ENCODE peak calls at places on chromosomes 2 and 18, in four cellular contexts. F is cardiac fibroblast, D is fibroblast of mammary gland, X is fibroblast of lung. R is an unnamed sample.

GRCh38 chr2:216551234-216551633 is 52.6 kb downstream of the RPL37A start:
- DNase-seq in F (peak; percentile 51), D (peak; percentile 50), X (peak; percentile 87), R (peak; percentile 69)

GRCh38 chr2:150459281-150459680 is 28.2 kb downstream of the RND3 start:
- DNase-seq in F (no peak), D (peak; percentile 48), X (peak; percentile 69), R (no peak)

GRCh38 chr2:37982147-37982582 is 57.1 kb downstream of the RMDN2 start:
- DNase-seq in F (peak; percentile 86), D (peak; percentile 79), X (peak; percentile 81), R (peak; percentile 49)

GRCh38 chr2:43400508-43400907 is 174.1 kb upstream of the ZFP36L2 start:
- DNase-seq in F (no peak), D (peak; percentile 40), X (peak; percentile 40), R (no peak)

GRCh38 chr2:196208915-196209314 is 37.5 kb upstream of the STK17B start:
- DNase-seq in F (no peak), D (no peak), X (no peak), R (peak; percentile 52)

GRCh38 chr2:182248362-182248761 is 178.5 kb downstream of the PDE1A start:
- DNase-seq in F (peak; percentile 43), D (peak; percentile 14), X (no peak), R (no peak)

GRCh38 chr2:174325932-174326879 is 8.5 kb upstream of the SP9 start:
- DNase-seq in F (no peak), D (peak; percentile 58), X (peak; percentile 52), R (no peak)

GRCh38 chr2:187001248-187001647 is 152.3 kb upstream of the ZSWIM2 start:
- DNase-seq in F (no peak), D (no peak), X (no peak), R (no peak)

GRCh38 chr2:109052922-109053321 is 63.9 kb upstream of the EDAR start:
- DNase-seq in F (no peak), D (no peak), X (no peak), R (no peak)
- TF ChIP-seq CTCF in F (no peak), D (no peak), X (no peak), R (no peak)

GRCh38 chr18:37395631-37396030 is 170.0 kb downstream of the CELF4 start:
- DNase-seq in F (no peak), D (no peak), X (no peak), R (no peak)
- H3K4me3 ChIP-seq in F (no peak overlapping the region), D (no peak overlapping the region), X (no peak overlapping the region), R (no peak overlapping the region)

DNA sequence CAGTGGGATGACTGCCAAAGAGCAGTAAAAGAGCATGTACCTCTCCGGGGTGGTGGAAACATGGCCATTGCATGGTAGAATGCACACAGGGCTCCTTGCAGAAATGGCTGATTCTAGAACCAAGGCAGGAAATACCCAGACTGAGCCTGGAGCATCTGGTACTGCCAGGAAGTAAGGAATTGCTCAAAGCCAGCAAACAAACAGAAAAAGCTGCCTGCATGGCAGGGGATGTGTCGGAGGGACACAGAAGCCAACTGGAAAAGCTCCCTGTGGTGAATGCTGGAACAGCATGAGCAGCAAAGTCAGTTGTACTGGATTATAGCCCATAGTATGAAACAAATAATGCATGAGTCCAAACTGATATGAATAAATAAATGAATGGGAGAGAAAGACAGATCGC is 78.0 kb upstream of the NFATC1 start:
- DNase-seq in F (no peak), D (no peak), X (no peak), R (no peak)
- TF ChIP-seq CTCF in F (no peak), D (peak; percentile 2), X (no peak), R (no peak)

GRCh38 chr2:77566582-77566981 is 44.4 kb upstream of the LRRTM4 start:
- DNase-seq in F (no peak), D (no peak), X (no peak), R (peak; percentile 1)
- H3K4me3 ChIP-seq in F (no peak overlapping the region), D (no peak overlapping the region), X (no peak overlapping the region), R (no peak overlapping the region)

GRCh38 chr2:200795044-200795443 is 16.7 kb upstream of the BZW1 start:
- DNase-seq in F (peak; percentile 55), D (peak; percentile 73), X (peak; percentile 66), R (peak; percentile 33)
- TF ChIP-seq CTCF in F (no peak), D (no peak), X (no peak), R (no peak)

GRCh38 chr2:73063472-73063871 is 8.0 kb downstream of the SFXN5 start:
- DNase-seq in F (no peak), D (no peak), X (no peak), R (no peak)

GRCh38 chr2:73069041-73069854 is 2.3 kb downstream of the SFXN5 start:
- DNase-seq in F (no peak), D (no peak), X (no peak), R (no peak)

GRCh38 chr2:73068147-73068546 is 3.4 kb downstream of the SFXN5 start:
- DNase-seq in F (no peak), D (no peak), X (no peak), R (peak; percentile 85)

GRCh38 chr2:73067043-73067442 is 4.5 kb downstream of the SFXN5 start:
- DNase-seq in F (no peak), D (no peak), X (no peak), R (no peak)

GRCh38 chr2:73063909-73064875 is 7.3 kb downstream of the SFXN5 start:
- DNase-seq in F (peak; percentile 83), D (peak; percentile 89), X (peak; percentile 79), R (peak; percentile 82)
- H3K4me3 ChIP-seq in F (no peak overlapping the region), D (no peak overlapping the region), X (no peak overlapping the region), R (no peak overlapping the region)

GRCh38 chr2:66982766-66983165 is 414.4 kb upstream of the ETAA1 start:
- DNase-seq in F (peak; percentile 31), D (peak; percentile 20), X (no peak), R (no peak)
- TF ChIP-seq CTCF in F (no peak), D (no peak), X (no peak), R (no peak)